ENCODE peak calls at places on chromosomes 6 and 20, in five cellular contexts. N, V, Y, G and E are unnamed samples.
A peak's percentile ranks its signal among the peaks of the same experiment; 100 is the strongest.

GRCh38 chr20:63519765-63520593 is 586 bp upstream of the PPDPF start:
- DNase-seq in N (no peak), V (peak; percentile 36), Y (peak; percentile 67), G (peak; percentile 93), E (peak; percentile 93)

GRCh38 chr6:169950558-169950957 is 199.1 kb downstream of the ERMARD start:
- DNase-seq in N (no peak), G (no peak), Y (no peak), V (no peak), E (peak; percentile 47)

GRCh38 chr6:124372076-124372475 is 568.4 kb downstream of the NKAIN2 start:
- DNase-seq in N (no peak), V (no peak), G (no peak), Y (no peak), E (no peak)

GRCh38 chr20:60694763-60695162 is 557.3 kb upstream of the CDH4 start:
- DNase-seq in V (no peak), Y (no peak), G (no peak), N (no peak), E (no peak)

GRCh38 chr6:30612687-30613248 is 4.3 kb downstream of the PPP1R10 start:
- DNase-seq in V (no peak), G (no peak), Y (no peak), N (peak; percentile 63), E (no peak)

GRCh38 chr6:14228571-14228970 is 111.0 kb downstream of the CD83 start:
- DNase-seq in V (no peak), G (peak; percentile 68), Y (no peak), N (no peak), E (no peak)

GRCh38 chr6:168354338-168354737 is 34.8 kb upstream of the DACT2 start:
- DNase-seq in Y (no peak), V (no peak), G (no peak), N (no peak), E (peak; percentile 38)

GRCh38 chr6:6811151-6812002 is 222.9 kb downstream of the LY86 start:
- DNase-seq in V (peak; percentile 64), G (no peak), N (no peak), Y (no peak), E (peak; percentile 83)

GRCh38 chr6:90370493-90370959 is 73.9 kb upstream of the BACH2 start:
- DNase-seq in G (no peak), V (no peak), N (no peak), Y (no peak), E (no peak)

GRCh38 chr6:137717074-137718073 is 149.7 kb upstream of the TNFAIP3 start:
- DNase-seq in Y (peak; percentile 62), G (no peak), N (no peak), V (no peak), E (no peak)

GRCh38 chr6:52049252-52050050 is 38.0 kb downstream of the PKHD1 start:
- DNase-seq in N (no peak), V (no peak), Y (no peak), G (no peak), E (no peak)

GRCh38 chr20:20860078-20860806 is 147.8 kb upstream of the RALGAPA2 start:
- DNase-seq in G (peak; percentile 89), V (peak; percentile 96), Y (peak; percentile 78), N (peak; percentile 88), E (peak; percentile 98)

GRCh38 chr6:53461041-53461656 is 83.8 kb downstream of the GCLC start:
- DNase-seq in V (no peak), N (no peak), G (no peak), Y (no peak), E (no peak)

GRCh38 chr6:53331678-53332077 is 17.1 kb downstream of the ELOVL5 start:
- DNase-seq in V (no peak), N (no peak), G (no peak), Y (no peak), E (no peak)

GRCh38 chr6:23445157-23445710 is 680.8 kb upstream of the NRSN1 start:
- DNase-seq in Y (no peak), V (no peak), G (no peak), N (no peak), E (no peak)

GRCh38 chr20:25538838-25539665 is 46.3 kb downstream of the NINL start:
- DNase-seq in Y (no peak), V (peak; percentile 58), G (no peak), N (no peak), E (no peak)

GRCh38 chr6:39029156-39030011 is 19.2 kb upstream of the GLP1R start:
- DNase-seq in Y (no peak), G (no peak), N (no peak), V (peak; percentile 28), E (peak; percentile 94)

GRCh38 chr6:32946893-32947292 is 6.0 kb downstream of the HLA-DMA start:
- DNase-seq in G (no peak), Y (no peak), V (no peak), N (no peak), E (no peak)

DNA sequence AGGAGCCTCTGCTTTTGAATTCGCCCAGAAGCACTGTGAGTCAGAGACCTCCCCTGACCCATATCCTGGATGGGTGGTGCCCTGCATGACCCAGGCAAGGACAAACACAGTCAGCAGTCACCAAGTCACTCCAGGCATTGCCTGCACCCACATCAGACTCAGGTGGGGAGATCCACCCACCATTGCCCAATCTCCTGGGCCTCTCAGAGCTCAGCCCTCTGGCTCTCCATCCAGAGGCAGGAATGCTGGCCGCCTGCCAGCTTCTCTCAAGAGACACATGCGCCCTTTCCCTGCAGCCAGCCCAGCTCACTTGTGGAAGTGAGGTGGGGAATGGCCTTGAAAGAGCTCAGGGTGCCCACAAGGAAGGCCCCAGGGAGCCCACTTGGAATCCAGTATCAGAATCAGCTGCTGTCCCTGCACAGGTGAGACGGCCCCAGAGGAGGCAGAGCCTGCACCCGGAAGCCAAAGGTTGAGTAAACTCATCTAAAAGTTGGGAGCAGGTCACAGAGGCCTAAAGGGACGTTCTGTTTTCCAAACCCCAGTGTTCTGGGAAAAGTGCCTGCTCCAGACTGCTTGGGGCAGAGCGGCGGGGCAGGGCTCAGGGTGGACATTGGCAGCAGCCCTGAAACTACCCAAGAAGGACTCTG is 129.8 kb downstream of the PREX1 start:
- DNase-seq in Y (no peak), G (peak; percentile 97), V (peak; percentile 91), N (peak; percentile 75), E (no peak)
- H3K27ac ChIP-seq in Y (no peak overlapping the region), G (peak overlapping the region; percentile 34), V (no peak overlapping the region), N (no peak overlapping the region), E (no peak overlapping the region)

GRCh38 chr6:112235956-112236355 is 18.4 kb downstream of the LAMA4 start:
- DNase-seq in Y (no peak), G (no peak), N (no peak), V (no peak), E (no peak)
- H3K4me1 ChIP-seq in Y (no peaks in the 10 kb centered on the region), G (no peaks in the 10 kb centered on the region), N (peaks cover 96% of the 10 kb centered on the region), V (no peaks in the 10 kb centered on the region), E (no peaks in the 10 kb centered on the region)

GRCh38 chr20:9981834-9982233 is 53.0 kb upstream of the ANKEF1 start:
- DNase-seq in N (no peak), G (no peak), V (no peak), Y (no peak), E (no peak)

GRCh38 chr20:9977629-9978028 is 57.2 kb upstream of the ANKEF1 start:
- DNase-seq in Y (no peak), G (no peak), V (no peak), N (no peak), E (no peak)

GRCh38 chr20:9974324-9974723 is 60.5 kb upstream of the ANKEF1 start:
- DNase-seq in Y (no peak), V (no peak), G (no peak), N (no peak), E (peak; percentile 50)

DNA sequence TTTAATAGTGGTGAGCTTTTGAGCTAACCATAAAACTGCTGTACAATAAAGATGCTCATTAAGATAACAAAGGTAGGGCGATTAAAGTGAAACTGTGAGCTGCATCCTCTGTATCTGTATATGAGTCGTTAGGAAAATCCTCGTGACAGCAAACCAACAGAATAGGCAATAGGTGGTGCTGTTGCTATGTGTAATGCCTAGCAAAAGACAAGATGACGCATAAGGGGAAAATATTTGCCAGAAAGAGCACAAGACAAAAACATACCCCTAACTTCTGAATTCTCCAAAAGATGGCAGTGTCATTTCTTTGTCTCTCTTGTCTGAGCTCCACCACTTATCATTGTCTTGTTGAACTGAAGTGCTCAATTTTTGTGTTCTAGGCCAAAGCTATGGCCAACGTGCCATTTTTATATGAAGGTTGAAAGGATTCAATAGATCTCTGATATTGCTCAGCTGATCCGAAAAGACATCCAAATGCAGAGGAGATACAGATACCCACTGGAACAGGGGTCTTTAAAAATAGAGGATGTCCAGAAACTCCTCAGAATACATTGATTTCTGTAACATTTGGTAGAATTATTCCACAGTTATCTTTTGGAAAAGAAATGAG is 56.3 kb upstream of the ANKEF1 start:
- DNase-seq in V (peak; percentile 55), Y (no peak), G (no peak), N (no peak), E (peak; percentile 61)
- H3K27ac ChIP-seq in V (no peak overlapping the region), Y (no peak overlapping the region), G (no peak overlapping the region), N (no peak overlapping the region), E (no peak overlapping the region)

GRCh38 chr6:149897015-149897697 is 757 bp downstream of the RAET1E start:
- DNase-seq in G (peak; percentile 87), N (peak; percentile 96), Y (no peak), V (peak; percentile 97), E (no peak)

GRCh38 chr6:149897855-149898744 is at the start of gene RAET1E:
- DNase-seq in N (no peak), G (no peak), V (no peak), Y (no peak), E (peak; percentile 42)

GRCh38 chr6:149896491-149896890 is 1.4 kb downstream of the RAET1E start:
- DNase-seq in N (no peak), V (no peak), Y (no peak), G (no peak), E (no peak)

GRCh38 chr6:149898966-149899365 is 1.1 kb upstream of the RAET1E start:
- DNase-seq in Y (no peak), N (no peak), V (no peak), G (no peak), E (peak; percentile 21)

GRCh38 chr6:149895702-149896310 is 2.1 kb downstream of the RAET1E start:
- DNase-seq in G (peak; percentile 62), V (peak; percentile 76), Y (no peak), N (no peak), E (no peak)
- H3K4me1 ChIP-seq in G (no peaks in the 10 kb centered on the region), V (peaks cover 36% of the 10 kb centered on the region), Y (peaks cover 7% of the 10 kb centered on the region), N (peaks cover 32% of the 10 kb centered on the region), E (no peaks in the 10 kb centered on the region)

DNA sequence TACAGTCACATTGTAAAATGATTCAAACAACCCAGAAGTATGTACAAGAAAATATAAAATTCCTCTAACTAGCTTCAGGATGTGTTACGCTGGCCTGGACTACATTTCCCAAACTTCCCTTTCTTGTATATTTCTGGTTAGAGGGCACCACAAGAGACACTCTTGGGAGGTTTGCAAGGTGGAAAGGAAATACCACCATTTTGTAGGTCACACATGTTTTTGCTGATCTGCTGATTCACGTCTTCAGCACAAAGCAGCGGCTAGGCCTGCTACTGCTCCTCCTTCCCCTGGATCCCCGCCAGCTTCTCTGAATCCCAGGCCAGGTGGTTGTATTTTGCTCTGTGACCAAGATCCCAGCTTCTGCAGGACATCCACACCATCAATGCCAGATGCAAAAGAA is 104.2 kb downstream of the AGPAT4 start:
- DNase-seq in V (peak; percentile 55), Y (no peak), N (peak; percentile 84), G (no peak), E (peak; percentile 34)
- H3K27ac ChIP-seq in V (no peak overlapping the region), Y (no peak overlapping the region), N (no peak overlapping the region), G (no peak overlapping the region), E (no peak overlapping the region)

DNA sequence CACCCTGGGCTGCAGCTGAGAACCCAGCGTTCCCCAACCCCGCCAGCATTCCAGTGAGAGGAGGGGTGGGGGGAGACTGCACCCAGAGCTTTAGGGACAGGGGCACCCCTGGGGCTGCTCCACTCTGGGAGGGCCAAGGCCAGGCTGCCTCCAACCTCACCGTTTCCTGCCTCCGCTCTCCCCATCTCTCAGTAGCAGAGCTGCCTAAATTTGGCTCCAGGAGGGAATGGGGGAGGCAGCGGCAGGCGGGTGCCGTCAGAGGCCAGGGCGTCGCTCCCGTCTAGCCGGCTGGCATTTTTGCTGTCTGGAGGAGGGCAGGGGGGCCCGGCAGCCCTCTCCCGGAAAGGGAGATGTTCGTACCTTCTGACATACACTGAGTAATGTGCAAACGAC is 46.6 kb downstream of the NOL4L start:
- DNase-seq in N (no peak), V (no peak), G (no peak), Y (peak; percentile 46), E (peak; percentile 69)
- H3K4me1 ChIP-seq in N (peaks cover 26% of the 10 kb centered on the region), V (no peaks in the 10 kb centered on the region), G (peaks cover 3% of the 10 kb centered on the region), Y (peaks cover 86% of the 10 kb centered on the region), E (peaks cover 2% of the 10 kb centered on the region)